ENCODE peak calls at places on chromosomes 16 and 17, in ten cellular contexts. V is stomach; H is activated naive CD4-positive, alpha-beta T cell; I is SW 1271; N is LHCN-M2; C is HEK293T; J is mucosa of gallbladder; A is mucosa of descending colon; K is GM23338; G is LoVo. O is an unnamed sample.
A peak's percentile ranks its signal among the peaks of the same experiment; 100 is the strongest.

GRCh38 chr17:28173801-28174200 is 131.3 kb downstream of the NLK start:
- DNase-seq in V (no peak), H (no peak), I (no peak), N (no peak), C (no peak), J (no peak), A (no peak), K (peak; percentile 30), G (no peak), O (no peak)

GRCh38 chr17:46266656-46267544 is 28.0 kb upstream of the LRRC37A start:
- DNase-seq in V (peak; percentile 90), H (peak; percentile 70), I (peak; percentile 46), N (peak; percentile 80), C (peak; percentile 91), J (peak; percentile 92), A (peak; percentile 91), K (peak; percentile 95), G (peak; percentile 94), O (peak; percentile 85)

GRCh38 chr16:56558024-56558747 is 6.7 kb upstream of the MT4 start:
- DNase-seq in V (no peak), H (no peak), I (no peak), N (peak; percentile 83), C (no peak), J (no peak), A (no peak), K (no peak), G (peak; percentile 25), O (peak; percentile 80)

GRCh38 chr17:1486802-1487695 is 5.4 kb downstream of the MYO1C start:
- DNase-seq in V (peak; percentile 90), H (peak; percentile 56), I (peak; percentile 55), N (no peak), C (peak; percentile 33), J (peak; percentile 79), A (peak; percentile 96), K (peak; percentile 80), G (peak; percentile 35), O (no peak)

GRCh38 chr17:48310748-48311213 is 119.2 kb downstream of the SKAP1 start:
- DNase-seq in V (no peak), H (no peak), I (no peak), N (no peak), C (peak; percentile 52), J (no peak), A (no peak), K (peak; percentile 39), G (no peak), O (peak; percentile 55)

GRCh38 chr17:81865733-81866439 is 5.3 kb downstream of the ARHGDIA start:
- DNase-seq in V (peak; percentile 97), H (no peak), I (no peak), N (no peak), C (no peak), J (peak; percentile 93), A (peak; percentile 96), K (no peak), G (no peak), O (no peak)

GRCh38 chr16:78321611-78322010 is 222.2 kb downstream of the WWOX start:
- DNase-seq in V (no peak), H (no peak), I (no peak), N (no peak), C (no peak), J (no peak), A (no peak), K (peak; percentile 38), G (no peak), O (no peak)

GRCh38 chr17:11935734-11936406 is 61.4 kb downstream of the ZNF18 start:
- DNase-seq in V (no peak), H (no peak), I (peak; percentile 5), N (peak; percentile 53), C (peak; percentile 58), J (peak; percentile 67), A (peak; percentile 50), K (peak; percentile 80), G (peak; percentile 52), O (peak; percentile 13)

GRCh38 chr16:89599451-89599858 is 14.0 kb upstream of the DPEP1 start:
- DNase-seq in V (no peak), H (no peak), I (no peak), N (peak; percentile 41), C (peak; percentile 47), J (no peak), A (peak; percentile 68), K (peak; percentile 90), G (peak; percentile 41), O (no peak)

GRCh38 chr17:58086953-58087352 is 3.7 kb downstream of the DYNLL2 start:
- DNase-seq in V (no peak), H (no peak), I (no peak), N (no peak), C (no peak), J (no peak), A (no peak), K (no peak), G (no peak), O (no peak)

GRCh38 chr17:10120749-10121148 is 77.7 kb downstream of the GAS7 start:
- DNase-seq in V (no peak), H (no peak), I (no peak), N (no peak), C (no peak), J (no peak), A (no peak), K (no peak), G (no peak), O (no peak)

GRCh38 chr16:73037331-73037745 is 10.6 kb downstream of the ZFHX3 start:
- DNase-seq in V (peak; percentile 54), H (no peak), I (no peak), N (peak; percentile 62), C (no peak), J (no peak), A (no peak), K (no peak), G (no peak), O (no peak)

GRCh38 chr17:82303944-82304808 is 13.2 kb downstream of the CD7 start:
- DNase-seq in V (no peak), H (no peak), I (no peak), N (no peak), C (no peak), J (no peak), A (peak; percentile 33), K (no peak), G (no peak), O (no peak)

GRCh38 chr17:80252871-80253270 is 7.8 kb upstream of the RNF213 start:
- DNase-seq in V (peak; percentile 83), H (peak; percentile 76), I (no peak), N (no peak), C (peak; percentile 55), J (peak; percentile 55), A (peak; percentile 89), K (peak; percentile 85), G (no peak), O (peak; percentile 39)